ENCODE peak calls at places on chromosomes 1 and 21, in six cellular contexts. W is GM12878; T is fibroblast of lung; Z is prostate gland; Q is CD4-positive, alpha-beta memory T cell; U is GM23248. C is an unnamed sample.

GRCh38 chr1:184826001-184826400 is 71.3 kb upstream of the EDEM3 start:
- DNase-seq in W (no peak), T (no peak), Z (no peak), Q (no peak), U (no peak), C (no peak)

GRCh38 chr1:48055854-48056253 is 58.7 kb upstream of the TRABD2B start:
- DNase-seq in W (no peak), T (no peak), Z (no peak), Q (no peak), U (no peak), C (peak; percentile 52)

GRCh38 chr1:64378826-64379225 is 91.1 kb upstream of the CACHD1 start:
- DNase-seq in W (no peak), T (no peak), Z (no peak), Q (no peak), U (no peak), C (peak; percentile 37)

GRCh38 chr1:25927541-25928265 is 21.5 kb upstream of the STMN1 start:
- DNase-seq in W (no peak), T (no peak), Z (no peak), Q (no peak), U (no peak), C (no peak)

GRCh38 chr1:168408531-168409242 is 128.0 kb downstream of the TBX19 start:
- DNase-seq in W (peak; percentile 42), T (no peak), Z (no peak), Q (peak; percentile 49), U (peak; percentile 37), C (no peak)

GRCh38 chr1:62481681-62482080 is 44.8 kb downstream of the USP1 start:
- DNase-seq in W (no peak), T (no peak), Z (no peak), Q (no peak), U (no peak), C (no peak)

GRCh38 chr1:15345711-15346355 is 63.9 kb upstream of the EFHD2 start:
- DNase-seq in W (no peak), T (no peak), Z (no peak), Q (peak; percentile 43), U (no peak), C (no peak)

GRCh38 chr1:52268372-52268771 is 97.6 kb downstream of the CC2D1B start:
- DNase-seq in W (no peak), T (peak; percentile 9), Z (no peak), Q (no peak), U (peak; percentile 29), C (no peak)

GRCh38 chr21:31879911-31880310 is 7.1 kb downstream of the HUNK start:
- DNase-seq in W (no peak), T (no peak), Z (no peak), Q (no peak), U (no peak), C (no peak)

GRCh38 chr1:24199291-24199900 is 12.3 kb upstream of the IFNLR1 start:
- DNase-seq in W (no peak), T (peak; percentile 64), Z (peak; percentile 51), Q (peak; percentile 78), U (peak; percentile 72), C (no peak)

GRCh38 chr1:91805343-91805801 is 80.6 kb downstream of the TGFBR3 start:
- DNase-seq in W (no peak), T (no peak), Z (no peak), Q (peak; percentile 15), U (no peak), C (no peak)

GRCh38 chr1:167842872-167843271 is 71.1 kb downstream of the ADCY10 start:
- DNase-seq in W (no peak), T (no peak), Z (no peak), Q (no peak), U (no peak), C (no peak)

GRCh38 chr1:158362501-158362900 is 8.8 kb downstream of the CD1E start:
- DNase-seq in W (no peak), T (no peak), Z (no peak), Q (no peak), U (no peak), C (no peak)

GRCh38 chr1:206579747-206580437 is 32.4 kb downstream of the EIF2D start:
- DNase-seq in W (peak; percentile 89), T (no peak), Z (no peak), Q (peak; percentile 83), U (peak; percentile 91), C (no peak)

GRCh38 chr1:204177133-204177532 is 11.0 kb upstream of the REN start:
- DNase-seq in W (no peak), T (no peak), Z (no peak), Q (no peak), U (no peak), C (no peak)

GRCh38 chr1:12078938-12079861 is 16.1 kb downstream of the TNFRSF8 start:
- DNase-seq in W (peak; percentile 82), T (peak; percentile 58), Z (no peak), Q (peak; percentile 22), U (peak; percentile 75), C (peak; percentile 70)

GRCh38 chr1:163442940-163443339 is 121.2 kb downstream of the NUF2 start:
- DNase-seq in W (no peak), T (no peak), Z (no peak), Q (no peak), U (no peak), C (no peak)

DNA sequence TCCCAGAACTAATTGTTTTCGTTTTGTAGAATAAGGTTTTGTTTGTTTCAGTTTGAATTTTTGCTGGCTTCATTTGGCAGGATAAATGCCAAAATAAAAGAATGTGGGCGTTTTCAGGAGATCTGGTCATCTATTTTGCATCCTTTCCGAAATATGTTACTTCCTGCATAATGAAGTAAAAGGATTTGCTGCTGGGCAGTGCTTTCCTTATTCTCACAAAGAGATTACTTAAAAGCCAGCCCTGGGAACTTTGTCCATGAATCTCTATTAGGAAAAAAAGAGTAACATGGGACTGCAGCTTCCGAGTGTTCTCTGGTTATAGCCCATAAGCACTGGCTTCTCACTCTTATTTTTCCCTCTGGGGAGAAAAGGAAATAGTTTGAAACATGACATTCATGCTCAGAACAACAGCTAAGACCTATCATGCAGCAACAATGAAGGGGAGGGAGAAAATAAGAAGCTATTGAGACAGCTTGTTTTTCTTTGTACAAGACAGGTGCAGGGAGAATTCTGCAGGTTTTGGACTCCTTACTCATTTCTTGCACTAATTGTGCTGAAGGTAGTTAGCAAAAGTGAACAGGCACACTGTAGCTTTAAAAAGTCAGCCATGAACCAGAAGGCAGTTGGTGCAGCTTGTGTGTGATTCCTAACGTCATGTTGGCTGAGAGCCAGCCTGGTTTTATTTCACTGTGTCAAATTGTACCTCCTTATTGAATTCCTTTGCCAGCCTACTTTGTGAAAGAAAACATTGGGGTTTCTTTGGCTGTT is at the start of gene SAMD13:
- DNase-seq in W (peak; percentile 37), T (peak; percentile 83), Z (peak; percentile 78), Q (peak; percentile 37), U (peak; percentile 60), C (no peak)
- H3K27ac ChIP-seq in W (peak within 1 kb of the TSS; percentile 45), T (peak within 1 kb of the TSS; percentile 37), Z (peak within 1 kb of the TSS; percentile 28), Q (no peak within 1 kb of the TSS), U (peak within 1 kb of the TSS; percentile 33), C (no peak within 1 kb of the TSS)

GRCh38 chr1:211959680-211960079 is 75.7 kb downstream of the INTS7 start:
- DNase-seq in W (no peak), T (no peak), Z (no peak), Q (no peak), U (no peak), C (no peak)
- H3K36me3 ChIP-seq in W (peaks cover 13% of the 10 kb centered on the region), T (peaks cover 3% of the 10 kb centered on the region), Z (no peaks in the 10 kb centered on the region), Q (peaks cover 7% of the 10 kb centered on the region), U (peaks cover 4% of the 10 kb centered on the region), C (no peaks in the 10 kb centered on the region)

DNA sequence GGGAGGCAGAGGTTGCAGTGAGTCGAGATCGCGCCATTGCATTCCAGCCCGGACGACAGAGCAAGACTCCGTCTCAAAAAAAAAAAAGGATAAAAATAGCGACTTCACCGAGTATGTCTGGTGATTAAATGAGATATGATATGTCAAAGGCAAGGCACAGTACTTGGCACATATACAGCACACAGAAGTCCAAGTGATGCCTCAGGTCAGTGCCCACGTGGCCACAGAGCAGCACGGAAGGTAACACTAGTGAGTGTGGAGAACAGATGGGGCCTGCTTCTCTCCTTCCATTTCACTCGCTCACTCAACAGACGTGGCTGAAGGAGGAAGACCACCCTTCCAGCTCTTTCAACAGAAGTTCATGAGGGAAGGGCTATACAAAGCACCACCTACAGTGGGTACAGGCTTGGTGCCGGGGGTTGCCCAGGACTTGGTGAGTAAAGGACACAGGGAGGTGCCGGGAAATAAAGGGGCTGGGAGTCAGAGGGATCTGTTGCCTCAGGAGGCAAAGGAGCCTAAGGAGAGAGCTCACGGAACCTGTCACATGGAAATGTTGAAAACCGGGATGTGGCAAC is 8.9 kb downstream of the CSRP1 start:
- DNase-seq in W (no peak), T (no peak), Z (no peak), Q (no peak), U (peak; percentile 5), C (no peak)
- H3K27ac ChIP-seq in W (no peak overlapping the region), T (no peak overlapping the region), Z (peak overlapping the region; percentile 91), Q (no peak overlapping the region), U (no peak overlapping the region), C (no peak overlapping the region)

GRCh38 chr1:46705408-46705807 is 13.5 kb downstream of the EFCAB14 start:
- DNase-seq in W (no peak), T (no peak), Z (no peak), Q (no peak), U (no peak), C (no peak)

GRCh38 chr1:46703927-46704641 is 14.8 kb downstream of the EFCAB14 start:
- DNase-seq in W (no peak), T (no peak), Z (no peak), Q (no peak), U (no peak), C (no peak)

GRCh38 chr1:46708121-46708520 is 10.8 kb downstream of the EFCAB14 start:
- DNase-seq in W (no peak), T (no peak), Z (no peak), Q (no peak), U (no peak), C (no peak)
- H3K36me3 ChIP-seq in W (peaks cover 7% of the 10 kb centered on the region), T (peaks cover 7% of the 10 kb centered on the region), Z (no peaks in the 10 kb centered on the region), Q (peaks cover 59% of the 10 kb centered on the region), U (peaks cover 37% of the 10 kb centered on the region), C (peaks cover 9% of the 10 kb centered on the region)

DNA sequence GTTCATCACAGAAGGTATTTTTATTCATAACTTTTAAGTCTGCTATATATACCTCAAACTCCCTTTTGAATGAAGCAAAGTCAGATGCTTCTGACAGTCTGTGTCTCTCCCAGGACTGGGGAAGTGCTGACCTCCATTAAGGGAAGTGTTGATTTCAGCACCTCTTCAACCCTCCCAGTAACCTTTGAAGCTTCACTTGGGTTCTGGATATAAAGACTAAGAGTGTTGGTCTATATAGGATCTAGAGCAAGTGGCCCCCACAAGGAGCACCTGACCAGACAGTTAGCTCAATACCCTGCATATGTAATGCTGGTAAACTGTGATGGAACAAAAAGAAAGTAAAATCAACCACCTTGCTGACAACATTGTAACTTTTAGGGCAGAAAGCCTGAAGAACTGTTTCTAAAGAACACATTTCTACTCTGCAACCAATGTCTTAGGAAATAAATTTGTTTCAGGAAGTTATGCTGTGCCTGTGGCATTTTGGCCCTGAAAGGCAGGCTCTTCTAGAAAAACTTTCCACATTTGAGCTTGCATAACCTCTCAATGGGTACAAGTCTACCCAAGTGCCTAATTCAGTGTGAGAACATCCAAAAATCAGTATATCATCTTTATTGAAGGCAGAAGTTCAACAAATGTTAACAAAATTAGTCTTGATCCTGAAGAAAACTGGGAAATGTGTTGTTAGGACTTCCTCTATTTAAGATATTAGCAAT is 865 bp upstream of the PTPN22 start:
- DNase-seq in W (no peak), T (no peak), Z (no peak), Q (peak; percentile 25), U (peak; percentile 23), C (no peak)
- H3K27ac ChIP-seq in W (peak overlapping the region; percentile 79), T (no peak overlapping the region), Z (no peak overlapping the region), Q (peak overlapping the region; percentile 79), U (peak overlapping the region; percentile 17), C (no peak overlapping the region)

GRCh38 chr1:116755036-116755435 is 806 bp downstream of the CD2 start:
- DNase-seq in W (no peak), T (no peak), Z (no peak), Q (no peak), U (no peak), C (no peak)
- H3K36me3 ChIP-seq in W (no peaks in the 10 kb centered on the region), T (no peaks in the 10 kb centered on the region), Z (no peaks in the 10 kb centered on the region), Q (peaks cover 7% of the 10 kb centered on the region), U (no peaks in the 10 kb centered on the region), C (no peaks in the 10 kb centered on the region)